ENCODE peak calls at places on chromosomes 5 and 9, in four cellular contexts. M is anterior cingulate cortex; P is naive thymus-derived CD8-positive, alpha-beta T cell; C is NCI-H1105 treated with DMSO at 0.1 percent for 48 hours. Q is an unnamed sample.

GRCh38 chr5:177595991-177596774 is 3.7 kb upstream of the B4GALT7 start:
- DNase-seq in M (no peak), P (no peak), C (no peak), Q (no peak)

GRCh38 chr5:126972062-126972895 is 58.1 kb downstream of the MARCHF3 start:
- DNase-seq in M (no peak), P (no peak), C (no peak), Q (no peak)

GRCh38 chr5:83450183-83450839 is 21.2 kb upstream of the VCAN start:
- DNase-seq in M (no peak), P (no peak), C (no peak), Q (no peak)

GRCh38 chr5:131142970-131143617 is 22.0 kb downstream of the HINT1 start:
- DNase-seq in M (no peak), P (no peak), C (no peak), Q (no peak)

GRCh38 chr9:107740088-107740980 is 250.8 kb upstream of the KLF4 start:
- DNase-seq in M (no peak), P (no peak), C (no peak), Q (no peak)

GRCh38 chr5:78727786-78728761 is 79.5 kb upstream of the LHFPL2 start:
- DNase-seq in M (no peak), P (no peak), C (no peak), Q (no peak)

GRCh38 chr9:116317503-116317902 is 163.9 kb downstream of the PAPPA start:
- DNase-seq in M (no peak), P (no peak), C (no peak), Q (no peak)

GRCh38 chr5:143205386-143205785 is 198.1 kb downstream of the NR3C1 start:
- DNase-seq in M (no peak), P (no peak), C (no peak), Q (no peak)

GRCh38 chr5:176762489-176762888 is 47.9 kb upstream of the UNC5A start:
- DNase-seq in M (no peak), P (no peak), C (no peak), Q (no peak)

GRCh38 chr5:177357459-177358332 is at the start of gene RGS14:
- DNase-seq in M (no peak), P (peak; percentile 67), C (peak; percentile 43), Q (peak; percentile 58)

GRCh38 chr9:132752877-132753592 is 82.8 kb downstream of the GTF3C4 start:
- DNase-seq in M (no peak), P (no peak), C (no peak), Q (no peak)

GRCh38 chr5:90528704-90529233 is 615 bp downstream of the LYSMD3 start:
- DNase-seq in M (no peak), P (peak; percentile 50), C (no peak), Q (peak; percentile 17)

GRCh38 chr5:102778478-102778877 is 23.4 kb downstream of the PAM start:
- DNase-seq in M (no peak), P (no peak), C (no peak), Q (no peak)

GRCh38 chr9:111034146-111034545 is 4.1 kb downstream of the LPAR1 start:
- DNase-seq in M (no peak), P (no peak), C (no peak), Q (no peak)

GRCh38 chr9:126708178-126708577 is 94.5 kb downstream of the LMX1B start:
- DNase-seq in M (no peak), P (no peak), C (no peak), Q (no peak)

GRCh38 chr5:67090593-67090992 is 106.0 kb downstream of the CD180 start:
- DNase-seq in M (no peak), P (no peak), C (no peak), Q (no peak)

GRCh38 chr5:141753971-141754713 is 72.1 kb upstream of the ARAP3 start:
- DNase-seq in M (no peak), P (no peak), C (no peak), Q (no peak)

Q was measured in effector CD4-positive, alpha-beta T cell.